ENCODE peak calls at places on chromosomes 16 and 17, in nine cellular contexts. H is mucosa of descending colon, X is BJ, W is uterus, V is lower leg skin, A is A549, K is body of pancreas, Y is aorta, J is pancreas. T is an unnamed sample.

GRCh38 chr16:54418903-54419302 is 132.3 kb upstream of the IRX3 start:
- DNase-seq in H (no peak), X (no peak), W (no peak), V (no peak), A (no peak), K (no peak), Y (no peak), J (no peak), T (no peak)

GRCh38 chr16:85612191-85612800 is 826 bp upstream of the GSE1 start:
- DNase-seq in H (peak; percentile 87), X (peak; percentile 44), W (peak; percentile 64), V (peak; percentile 72), A (peak; percentile 96), K (peak; percentile 95), Y (peak; percentile 89), J (peak; percentile 92), T (peak; percentile 78)

GRCh38 chr17:35345926-35346771 is 27.3 kb downstream of the SLFN11 start:
- DNase-seq in H (peak; percentile 49), X (peak; percentile 24), W (peak; percentile 51), V (peak; percentile 67), A (no peak), K (peak; percentile 30), Y (peak; percentile 89), J (peak; percentile 71), T (no peak)

GRCh38 chr16:54648575-54648974 is 282.1 kb upstream of the IRX5 start:
- DNase-seq in H (no peak), X (no peak), W (no peak), V (no peak), A (no peak), K (no peak), Y (no peak), J (no peak), T (no peak)

GRCh38 chr16:58515125-58515870 is at the start of gene SETD6:
- DNase-seq in H (peak; percentile 92), X (peak; percentile 41), W (peak; percentile 87), V (peak; percentile 84), A (peak; percentile 86), K (peak; percentile 88), Y (peak; percentile 92), J (peak; percentile 88), T (peak; percentile 42)

GRCh38 chr17:13030459-13031305 is 12.9 kb upstream of the ELAC2 start:
- DNase-seq in H (no peak), X (no peak), W (no peak), V (no peak), A (peak; percentile 57), K (peak; percentile 23), Y (no peak), J (no peak), T (no peak)

GRCh38 chr17:65474658-65475057 is 86.8 kb downstream of the AXIN2 start:
- DNase-seq in H (no peak), X (no peak), W (no peak), V (no peak), A (peak; percentile 26), K (no peak), Y (no peak), J (no peak), T (no peak)

GRCh38 chr16:56247018-56247417 is 55.7 kb downstream of the GNAO1 start:
- DNase-seq in H (no peak), X (no peak), W (no peak), V (no peak), A (no peak), K (no peak), Y (no peak), J (no peak), T (no peak)

GRCh38 chr17:70171159-70171558 is 1.8 kb downstream of the KCNJ2 start:
- DNase-seq in H (no peak), X (no peak), W (no peak), V (no peak), A (no peak), K (no peak), Y (no peak), J (no peak), T (no peak)
- H3K4me3 ChIP-seq in H (no peak overlapping the region), X (peak overlapping the region; percentile 10), W (no peak overlapping the region), V (no peak overlapping the region), A (no peak overlapping the region), K (no peak overlapping the region), Y (no peak overlapping the region), J (no peak overlapping the region), T (no peak overlapping the region)

GRCh38 chr16:67673712-67674580 is 7.3 kb downstream of the C16orf86 start:
- DNase-seq in H (peak; percentile 86), X (no peak), W (no peak), V (peak; percentile 63), A (no peak), K (peak; percentile 82), Y (peak; percentile 84), J (peak; percentile 70), T (no peak)
- H3K4me3 ChIP-seq in H (no peak overlapping the region), X (no peak overlapping the region), W (no peak overlapping the region), V (no peak overlapping the region), A (no peak overlapping the region), K (no peak overlapping the region), Y (no peak overlapping the region), J (no peak overlapping the region), T (no peak overlapping the region)

DNA sequence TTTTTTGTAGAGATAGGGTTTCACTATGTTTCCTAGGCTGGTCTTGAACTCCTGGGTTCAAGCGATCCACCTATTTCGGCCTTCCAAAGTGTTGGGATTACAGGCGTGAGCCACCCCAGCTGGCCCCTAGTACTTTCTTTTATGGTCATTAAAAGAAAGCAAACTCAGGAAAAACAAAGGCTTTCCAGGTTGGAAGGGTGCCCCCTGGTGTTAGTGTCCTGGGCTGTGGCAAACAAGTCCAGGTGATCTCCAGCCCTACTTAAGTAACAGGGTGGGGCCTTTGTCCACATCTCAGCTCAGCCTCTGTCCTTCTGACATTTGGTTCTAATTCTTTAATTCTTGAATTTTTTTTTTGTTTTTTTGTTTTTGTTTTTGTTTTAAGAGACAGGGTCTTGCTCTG is 6.9 kb downstream of the IGFBP4 start:
- DNase-seq in H (peak; percentile 82), X (no peak), W (peak; percentile 45), V (no peak), A (peak; percentile 87), K (peak; percentile 51), Y (no peak), J (peak; percentile 51), T (no peak)
- H3K4me3 ChIP-seq in H (no peak overlapping the region), X (no peak overlapping the region), W (no peak overlapping the region), V (no peak overlapping the region), A (peak overlapping the region; percentile 78), K (no peak overlapping the region), Y (no peak overlapping the region), J (no peak overlapping the region), T (no peak overlapping the region)

GRCh38 chr17:47624727-47625068 is 25.0 kb upstream of the KPNB1 start:
- DNase-seq in H (no peak), X (no peak), W (no peak), V (no peak), A (no peak), K (no peak), Y (no peak), J (no peak), T (no peak)

GRCh38 chr17:47620503-47621245 is 29.0 kb upstream of the KPNB1 start:
- DNase-seq in H (no peak), X (no peak), W (no peak), V (no peak), A (no peak), K (no peak), Y (no peak), J (no peak), T (no peak)

GRCh38 chr17:47618416-47618815 is 31.3 kb upstream of the KPNB1 start:
- DNase-seq in H (no peak), X (no peak), W (no peak), V (no peak), A (peak; percentile 42), K (no peak), Y (no peak), J (no peak), T (no peak)

GRCh38 chr17:47621293-47622178 is 28.2 kb upstream of the KPNB1 start:
- DNase-seq in H (no peak), X (peak; percentile 51), W (peak; percentile 51), V (no peak), A (peak; percentile 88), K (peak; percentile 15), Y (peak; percentile 59), J (no peak), T (peak; percentile 50)

DNA sequence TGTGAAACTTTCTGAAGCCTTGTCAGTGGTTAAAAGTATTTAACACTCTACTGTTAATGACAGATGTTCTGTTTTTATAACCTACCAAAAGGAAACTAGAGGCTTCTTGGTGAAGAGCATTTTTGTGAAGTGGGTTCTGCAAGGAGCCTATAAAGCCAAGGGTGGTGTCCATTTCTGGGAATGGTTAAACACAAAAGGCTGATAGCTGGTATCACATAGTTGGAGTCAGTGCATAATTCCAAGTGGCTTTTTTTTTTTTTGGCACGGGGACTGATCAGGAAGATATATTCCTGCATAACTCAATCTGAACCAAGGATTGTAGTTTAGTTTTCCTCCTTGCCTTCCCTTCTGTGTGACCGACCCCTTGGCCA is 27.6 kb upstream of the KPNB1 start:
- DNase-seq in H (no peak), X (no peak), W (no peak), V (no peak), A (no peak), K (no peak), Y (no peak), J (no peak), T (no peak)
- H3K4me3 ChIP-seq in H (no peak overlapping the region), X (no peak overlapping the region), W (no peak overlapping the region), V (no peak overlapping the region), A (no peak overlapping the region), K (no peak overlapping the region), Y (no peak overlapping the region), J (no peak overlapping the region), T (no peak overlapping the region)

GRCh38 chr17:75550139-75550465 is 24.6 kb downstream of the LLGL2 start:
- DNase-seq in H (no peak), X (no peak), W (no peak), V (no peak), A (no peak), K (no peak), Y (no peak), J (no peak), T (no peak)
- H3K4me3 ChIP-seq in H (no peak overlapping the region), X (no peak overlapping the region), W (no peak overlapping the region), V (no peak overlapping the region), A (no peak overlapping the region), K (no peak overlapping the region), Y (no peak overlapping the region), J (peak overlapping the region; percentile 28), T (no peak overlapping the region)

GRCh38 chr17:6940186-6940649 is 55.6 kb upstream of the ALOX12 start:
- DNase-seq in H (no peak), X (no peak), W (peak; percentile 19), V (no peak), A (no peak), K (no peak), Y (peak; percentile 52), J (no peak), T (no peak)
- H3K4me3 ChIP-seq in H (no peak overlapping the region), X (no peak overlapping the region), W (no peak overlapping the region), V (no peak overlapping the region), A (no peak overlapping the region), K (no peak overlapping the region), Y (no peak overlapping the region), J (peak overlapping the region; percentile 19), T (no peak overlapping the region)

GRCh38 chr17:39027440-39028035 is 60.3 kb upstream of the FBXO47 start:
- DNase-seq in H (no peak), X (no peak), W (no peak), V (no peak), A (no peak), K (peak; percentile 21), Y (no peak), J (no peak), T (no peak)
- H3K4me3 ChIP-seq in H (no peak overlapping the region), X (peak overlapping the region; percentile 37), W (peak overlapping the region; percentile 30), V (no peak overlapping the region), A (peak overlapping the region; percentile 42), K (no peak overlapping the region), Y (peak overlapping the region; percentile 44), J (peak overlapping the region; percentile 47), T (peak overlapping the region; percentile 48)

T was measured in epithelial cell of proximal tubule.